ENCODE peak calls at places on chromosomes 2 and 18, in nine cellular contexts. One of them, this sample, is unnamed.

GRCh38 chr2:45412754-45413379 is 198.2 kb downstream of the SRBD1 start:
- DNase-seq in activated naive CD4-positive, alpha-beta T cell treated with anti-CD3 and anti-CD28 coated beads, Interleukin-2, amount 10 ng/mL, durations not matched to agents 7 days and 5 days: no peak
- DNase-seq in left colon: no peak
- DNase-seq in stimulated activated CD4-positive, alpha-beta T cell treated with anti-CD3 and anti-CD28 coated beads, Interleukin-12 subunit alpha, Interleukin-12 subunit beta, amount 100 ng/mL, for 24 hours: no peak
- DNase-seq in kidney glomerular epithelial cell: no peak
- DNase-seq in activated naive CD8-positive, alpha-beta T cell treated with anti-CD3 and anti-CD28 coated beads, Interleukin-2, amount 10 ng/mL, durations not matched to agents 7 days and 5 days: no peak
- DNase-seq in AG09309: no peak
- DNase-seq in Kasumi-1: no peak
- DNase-seq in kidney: no peak
- DNase-seq in this sample: no peak

GRCh38 chr18:47754311-47755101 is 176.0 kb downstream of the SMAD2 start:
- DNase-seq in activated naive CD4-positive, alpha-beta T cell treated with anti-CD3 and anti-CD28 coated beads, Interleukin-2, amount 10 ng/mL, durations not matched to agents 7 days and 5 days: peak
- DNase-seq in left colon: peak
- DNase-seq in stimulated activated CD4-positive, alpha-beta T cell treated with anti-CD3 and anti-CD28 coated beads, Interleukin-12 subunit alpha, Interleukin-12 subunit beta, amount 100 ng/mL, for 24 hours: peak
- DNase-seq in kidney glomerular epithelial cell: no peak
- DNase-seq in activated naive CD8-positive, alpha-beta T cell treated with anti-CD3 and anti-CD28 coated beads, Interleukin-2, amount 10 ng/mL, durations not matched to agents 7 days and 5 days: peak
- DNase-seq in AG09309: no peak
- DNase-seq in Kasumi-1: no peak
- DNase-seq in kidney: no peak
- DNase-seq in this sample: no peak

GRCh38 chr18:40874233-40874632 is 1080.8 kb upstream of the PIK3C3 start:
- DNase-seq in activated naive CD4-positive, alpha-beta T cell treated with anti-CD3 and anti-CD28 coated beads, Interleukin-2, amount 10 ng/mL, durations not matched to agents 7 days and 5 days: no peak
- DNase-seq in left colon: no peak
- DNase-seq in stimulated activated CD4-positive, alpha-beta T cell treated with anti-CD3 and anti-CD28 coated beads, Interleukin-12 subunit alpha, Interleukin-12 subunit beta, amount 100 ng/mL, for 24 hours: no peak
- DNase-seq in kidney glomerular epithelial cell: peak
- DNase-seq in activated naive CD8-positive, alpha-beta T cell treated with anti-CD3 and anti-CD28 coated beads, Interleukin-2, amount 10 ng/mL, durations not matched to agents 7 days and 5 days: no peak
- DNase-seq in AG09309: no peak
- DNase-seq in Kasumi-1: no peak
- DNase-seq in kidney: no peak
- DNase-seq in this sample: no peak

GRCh38 chr18:27843783-27844415 is 333.0 kb downstream of the CDH2 start:
- DNase-seq in activated naive CD4-positive, alpha-beta T cell treated with anti-CD3 and anti-CD28 coated beads, Interleukin-2, amount 10 ng/mL, durations not matched to agents 7 days and 5 days: no peak
- DNase-seq in left colon: no peak
- DNase-seq in stimulated activated CD4-positive, alpha-beta T cell treated with anti-CD3 and anti-CD28 coated beads, Interleukin-12 subunit alpha, Interleukin-12 subunit beta, amount 100 ng/mL, for 24 hours: no peak
- DNase-seq in kidney glomerular epithelial cell: peak
- DNase-seq in activated naive CD8-positive, alpha-beta T cell treated with anti-CD3 and anti-CD28 coated beads, Interleukin-2, amount 10 ng/mL, durations not matched to agents 7 days and 5 days: no peak
- DNase-seq in AG09309: peak
- DNase-seq in Kasumi-1: no peak
- DNase-seq in kidney: no peak
- DNase-seq in this sample: peak

GRCh38 chr2:232061265-232061664 is 99.8 kb downstream of the DIS3L2 start:
- DNase-seq in activated naive CD4-positive, alpha-beta T cell treated with anti-CD3 and anti-CD28 coated beads, Interleukin-2, amount 10 ng/mL, durations not matched to agents 7 days and 5 days: no peak
- DNase-seq in left colon: no peak
- DNase-seq in stimulated activated CD4-positive, alpha-beta T cell treated with anti-CD3 and anti-CD28 coated beads, Interleukin-12 subunit alpha, Interleukin-12 subunit beta, amount 100 ng/mL, for 24 hours: no peak
- DNase-seq in kidney glomerular epithelial cell: no peak
- DNase-seq in activated naive CD8-positive, alpha-beta T cell treated with anti-CD3 and anti-CD28 coated beads, Interleukin-2, amount 10 ng/mL, durations not matched to agents 7 days and 5 days: no peak
- DNase-seq in AG09309: no peak
- DNase-seq in Kasumi-1: no peak
- DNase-seq in kidney: no peak
- DNase-seq in this sample: no peak

GRCh38 chr2:60794271-60794863 is 38.3 kb downstream of the PAPOLG start:
- DNase-seq in activated naive CD4-positive, alpha-beta T cell treated with anti-CD3 and anti-CD28 coated beads, Interleukin-2, amount 10 ng/mL, durations not matched to agents 7 days and 5 days: no peak
- DNase-seq in left colon: no peak
- DNase-seq in stimulated activated CD4-positive, alpha-beta T cell treated with anti-CD3 and anti-CD28 coated beads, Interleukin-12 subunit alpha, Interleukin-12 subunit beta, amount 100 ng/mL, for 24 hours: no peak
- DNase-seq in kidney glomerular epithelial cell: no peak
- DNase-seq in activated naive CD8-positive, alpha-beta T cell treated with anti-CD3 and anti-CD28 coated beads, Interleukin-2, amount 10 ng/mL, durations not matched to agents 7 days and 5 days: no peak
- DNase-seq in AG09309: no peak
- DNase-seq in Kasumi-1: peak
- DNase-seq in kidney: no peak
- DNase-seq in this sample: no peak

GRCh38 chr2:119283873-119284331 is 60.3 kb downstream of the STEAP3 start:
- DNase-seq in activated naive CD4-positive, alpha-beta T cell treated with anti-CD3 and anti-CD28 coated beads, Interleukin-2, amount 10 ng/mL, durations not matched to agents 7 days and 5 days: no peak
- DNase-seq in left colon: no peak
- DNase-seq in stimulated activated CD4-positive, alpha-beta T cell treated with anti-CD3 and anti-CD28 coated beads, Interleukin-12 subunit alpha, Interleukin-12 subunit beta, amount 100 ng/mL, for 24 hours: no peak
- DNase-seq in kidney glomerular epithelial cell: no peak
- DNase-seq in activated naive CD8-positive, alpha-beta T cell treated with anti-CD3 and anti-CD28 coated beads, Interleukin-2, amount 10 ng/mL, durations not matched to agents 7 days and 5 days: no peak
- DNase-seq in AG09309: peak
- DNase-seq in Kasumi-1: no peak
- DNase-seq in kidney: peak
- DNase-seq in this sample: no peak

GRCh38 chr2:120204022-120204405 is 19.2 kb downstream of the TMEM185B start:
- DNase-seq in activated naive CD4-positive, alpha-beta T cell treated with anti-CD3 and anti-CD28 coated beads, Interleukin-2, amount 10 ng/mL, durations not matched to agents 7 days and 5 days: no peak
- DNase-seq in left colon: no peak
- DNase-seq in stimulated activated CD4-positive, alpha-beta T cell treated with anti-CD3 and anti-CD28 coated beads, Interleukin-12 subunit alpha, Interleukin-12 subunit beta, amount 100 ng/mL, for 24 hours: no peak
- DNase-seq in kidney glomerular epithelial cell: no peak
- DNase-seq in activated naive CD8-positive, alpha-beta T cell treated with anti-CD3 and anti-CD28 coated beads, Interleukin-2, amount 10 ng/mL, durations not matched to agents 7 days and 5 days: no peak
- DNase-seq in AG09309: no peak
- DNase-seq in Kasumi-1: no peak
- DNase-seq in kidney: no peak
- DNase-seq in this sample: no peak

GRCh38 chr2:37798315-37799005 is 126.6 kb upstream of the RMDN2 start:
- DNase-seq in activated naive CD4-positive, alpha-beta T cell treated with anti-CD3 and anti-CD28 coated beads, Interleukin-2, amount 10 ng/mL, durations not matched to agents 7 days and 5 days: no peak
- DNase-seq in left colon: no peak
- DNase-seq in stimulated activated CD4-positive, alpha-beta T cell treated with anti-CD3 and anti-CD28 coated beads, Interleukin-12 subunit alpha, Interleukin-12 subunit beta, amount 100 ng/mL, for 24 hours: no peak
- DNase-seq in kidney glomerular epithelial cell: no peak
- DNase-seq in activated naive CD8-positive, alpha-beta T cell treated with anti-CD3 and anti-CD28 coated beads, Interleukin-2, amount 10 ng/mL, durations not matched to agents 7 days and 5 days: no peak
- DNase-seq in AG09309: no peak
- DNase-seq in Kasumi-1: peak
- DNase-seq in kidney: no peak
- DNase-seq in this sample: no peak

GRCh38 chr2:191202209-191202721 is 42.9 kb upstream of the MYO1B start:
- DNase-seq in activated naive CD4-positive, alpha-beta T cell treated with anti-CD3 and anti-CD28 coated beads, Interleukin-2, amount 10 ng/mL, durations not matched to agents 7 days and 5 days: no peak
- DNase-seq in left colon: no peak
- DNase-seq in stimulated activated CD4-positive, alpha-beta T cell treated with anti-CD3 and anti-CD28 coated beads, Interleukin-12 subunit alpha, Interleukin-12 subunit beta, amount 100 ng/mL, for 24 hours: no peak
- DNase-seq in kidney glomerular epithelial cell: peak
- DNase-seq in activated naive CD8-positive, alpha-beta T cell treated with anti-CD3 and anti-CD28 coated beads, Interleukin-2, amount 10 ng/mL, durations not matched to agents 7 days and 5 days: no peak
- DNase-seq in AG09309: no peak
- DNase-seq in Kasumi-1: no peak
- DNase-seq in kidney: no peak
- DNase-seq in this sample: no peak

GRCh38 chr18:420661-421060 is 79.8 kb downstream of the COLEC12 start:
- DNase-seq in activated naive CD4-positive, alpha-beta T cell treated with anti-CD3 and anti-CD28 coated beads, Interleukin-2, amount 10 ng/mL, durations not matched to agents 7 days and 5 days: no peak
- DNase-seq in left colon: no peak
- DNase-seq in stimulated activated CD4-positive, alpha-beta T cell treated with anti-CD3 and anti-CD28 coated beads, Interleukin-12 subunit alpha, Interleukin-12 subunit beta, amount 100 ng/mL, for 24 hours: no peak
- DNase-seq in kidney glomerular epithelial cell: no peak
- DNase-seq in activated naive CD8-positive, alpha-beta T cell treated with anti-CD3 and anti-CD28 coated beads, Interleukin-2, amount 10 ng/mL, durations not matched to agents 7 days and 5 days: no peak
- DNase-seq in AG09309: no peak
- DNase-seq in Kasumi-1: no peak
- DNase-seq in kidney: no peak
- DNase-seq in this sample: no peak

GRCh38 chr2:151052850-151053660 is 208.6 kb downstream of the RBM43 start:
- DNase-seq in activated naive CD4-positive, alpha-beta T cell treated with anti-CD3 and anti-CD28 coated beads, Interleukin-2, amount 10 ng/mL, durations not matched to agents 7 days and 5 days: no peak
- DNase-seq in left colon: no peak
- DNase-seq in stimulated activated CD4-positive, alpha-beta T cell treated with anti-CD3 and anti-CD28 coated beads, Interleukin-12 subunit alpha, Interleukin-12 subunit beta, amount 100 ng/mL, for 24 hours: no peak
- DNase-seq in kidney glomerular epithelial cell: no peak
- DNase-seq in activated naive CD8-positive, alpha-beta T cell treated with anti-CD3 and anti-CD28 coated beads, Interleukin-2, amount 10 ng/mL, durations not matched to agents 7 days and 5 days: no peak
- DNase-seq in AG09309: no peak
- DNase-seq in Kasumi-1: no peak
- DNase-seq in kidney: no peak
- DNase-seq in this sample: no peak